ENCODE peak calls at places on chromosomes 7 and 10, in ten cellular contexts. I is left cardiac atrium, B is NCI-H2029 treated with DMSO at 0.1 percent for 48 hours, E is ELR, R is cardiac muscle cell, J is GM20000, M is tibial artery, C is HFF-Myc, G is RCC 7860, L is epithelial cell of prostate. Y is an unnamed sample.

GRCh38 chr10:46236537-46236887 is 50.3 kb upstream of the ANTXRL start:
- DNase-seq in J (no peak), B (no peak), E (no peak), L (no peak), I (no peak), C (no peak), R (no peak), M (peak), G (no peak), Y (no peak)

GRCh38 chr10:116770281-116770680 is 27.9 kb upstream of the HSPA12A start:
- DNase-seq in R (no peak), G (no peak), J (no peak), L (no peak), E (no peak), M (no peak), I (no peak), B (no peak), C (no peak), Y (no peak)

GRCh38 chr10:81953420-81953819 is 78.4 kb downstream of the NRG3 start:
- DNase-seq in M (no peak), B (no peak), R (no peak), L (no peak), G (no peak), E (no peak), C (no peak), I (no peak), J (no peak), Y (no peak)

GRCh38 chr7:155861480-155861868 is 49.2 kb upstream of the SHH start:
- DNase-seq in R (no peak), I (no peak), C (no peak), J (no peak), B (no peak), G (no peak), L (no peak), M (peak), E (no peak), Y (no peak)

GRCh38 chr10:60414877-60415585 is 25.4 kb upstream of the ANK3 start:
- DNase-seq in R (peak), E (peak), L (peak), G (peak), J (no peak), I (no peak), B (no peak), M (no peak), C (peak), Y (no peak)

GRCh38 chr10:3398825-3399646 is 226.5 kb upstream of the PITRM1 start:
- DNase-seq in E (peak), R (no peak), J (no peak), B (no peak), M (no peak), G (no peak), L (no peak), I (peak), C (peak), Y (no peak)

GRCh38 chr10:86139066-86139657 is 227.4 kb downstream of the GRID1 start:
- DNase-seq in R (peak), L (no peak), M (no peak), C (no peak), B (no peak), E (peak), I (no peak), G (no peak), J (peak), Y (peak)

GRCh38 chr7:121329460-121330052 is 756 bp downstream of the WNT16 start:
- DNase-seq in J (peak), G (no peak), I (peak), R (peak), L (no peak), E (peak), B (peak), C (no peak), M (no peak), Y (no peak)

GRCh38 chr10:131909014-131909808 is 8.4 kb downstream of the PPP2R2D start:
- DNase-seq in R (no peak), J (no peak), B (no peak), L (no peak), C (no peak), E (no peak), I (peak), G (no peak), M (peak), Y (no peak)

GRCh38 chr7:148347981-148348380 is 242.6 kb upstream of the C7orf33 start:
- DNase-seq in E (no peak), G (no peak), J (no peak), L (no peak), C (no peak), R (no peak), B (no peak), I (no peak), M (no peak), Y (no peak)

GRCh38 chr10:70751991-70752390 is 33.2 kb downstream of the TBATA start:
- DNase-seq in I (no peak), E (no peak), L (no peak), R (no peak), J (no peak), C (no peak), B (no peak), M (no peak), G (no peak), Y (no peak)

GRCh38 chr7:127828843-127829502 is 177.0 kb downstream of the SND1 start:
- DNase-seq in I (no peak), M (no peak), E (no peak), R (no peak), C (no peak), G (no peak), B (no peak), L (no peak), J (no peak), Y (peak)

GRCh38 chr10:22611425-22612111 is 102.8 kb downstream of the PIP4K2A start:
- DNase-seq in R (no peak), G (no peak), J (peak), M (no peak), L (no peak), E (no peak), B (no peak), C (no peak), I (no peak), Y (no peak)

GRCh38 chr10:60646966-60647796 is 131.1 kb upstream of the CDK1 start:
- DNase-seq in I (no peak), C (peak), E (peak), G (peak), R (peak), B (peak), L (no peak), M (no peak), J (peak), Y (peak)

GRCh38 chr7:155785536-155785935 is 26.7 kb downstream of the SHH start:
- DNase-seq in C (no peak), G (peak), B (no peak), L (no peak), R (no peak), E (peak), M (no peak), I (no peak), J (no peak), Y (no peak)

GRCh38 chr7:26653430-26653911 is 210.9 kb downstream of the SKAP2 start:
- DNase-seq in I (peak), G (peak), E (no peak), J (no peak), B (peak), C (no peak), L (peak), R (peak), M (no peak), Y (no peak)

GRCh38 chr7:151711906-151712771 is 164.8 kb downstream of the PRKAG2 start:
- DNase-seq in R (no peak), L (no peak), M (no peak), B (peak), C (no peak), I (no peak), J (no peak), E (no peak), G (peak), Y (no peak)

GRCh38 chr10:87860156-87860795 is 3.1 kb downstream of the KLLN start:
- DNase-seq in L (no peak), M (no peak), B (peak), J (peak), I (no peak), G (peak), C (peak), E (peak), R (peak), Y (peak)

GRCh38 chr7:47307311-47307710 is 274.6 kb downstream of the TNS3 start:
- DNase-seq in B (no peak), E (no peak), C (no peak), M (no peak), I (no peak), J (no peak), R (no peak), G (no peak), L (no peak), Y (no peak)

GRCh38 chr7:73520673-73521635 is 1.1 kb downstream of the BAZ1B start:
- DNase-seq in J (no peak), I (no peak), C (no peak), B (no peak), E (peak), G (no peak), R (peak), L (no peak), M (no peak), Y (peak)

GRCh38 chr10:32210306-32211045 is 136.5 kb downstream of the EPC1 start:
- DNase-seq in B (no peak), E (peak), R (peak), G (peak), M (no peak), L (no peak), J (no peak), I (no peak), C (peak), Y (peak)

GRCh38 chr10:77983384-77984341 is 45.7 kb downstream of the POLR3A start:
- DNase-seq in G (peak), I (no peak), R (no peak), C (no peak), B (no peak), J (no peak), E (peak), L (no peak), M (peak), Y (no peak)

GRCh38 chr7:142859829-142860228 is 5.0 kb downstream of the EPHB6 start:
- DNase-seq in E (peak), I (peak), G (no peak), B (no peak), J (peak), R (no peak), L (peak), C (no peak), M (no peak), Y (no peak)

GRCh38 chr7:64463636-64464375 is 99.1 kb downstream of the ZNF680 start:
- DNase-seq in E (peak), I (peak), M (peak), R (no peak), B (peak), C (no peak), L (no peak), J (no peak), G (no peak), Y (no peak)

GRCh38 chr10:79162022-79162421 is 93.3 kb downstream of the ZMIZ1 start:
- DNase-seq in M (no peak), G (no peak), R (no peak), C (no peak), J (no peak), L (no peak), E (no peak), I (no peak), B (no peak), Y (no peak)

GRCh38 chr7:158317238-158318205 is 270.1 kb downstream of the PTPRN2 start:
- DNase-seq in J (no peak), G (no peak), I (peak), B (no peak), E (no peak), C (no peak), M (no peak), R (no peak), L (no peak), Y (no peak)

GRCh38 chr7:10412426-10413019 is 561.1 kb upstream of the PHF14 start:
- DNase-seq in M (no peak), I (no peak), B (peak), J (peak), E (peak), C (peak), G (peak), R (peak), L (no peak), Y (peak)

GRCh38 chr7:156993021-156993924 is 17.2 kb downstream of the MNX1 start:
- DNase-seq in E (no peak), I (no peak), M (no peak), J (no peak), R (no peak), L (no peak), C (no peak), G (no peak), B (no peak), Y (no peak)

Y was measured in Karpas-422.